ENCODE peak calls at places on chromosome 16, in eight cellular contexts. U is CD4-positive, alpha-beta memory T cell; E is stimulated activated CD8-positive, alpha-beta memory T cell treated with anti-CD3 and anti-CD28 coated beads, Interleukin-15, amount 100 ng/mL, for 24 hours; A is breast epithelium; Z is NCI-H1436; W is ELR; D is H54; N is A172. K is an unnamed sample.

GRCh38 chr16:31474173-31474714 is 2.3 kb downstream of the TGFB1I1 start:
- DNase-seq in W (peak; percentile 78), Z (no peak), N (no peak), A (no peak), D (no peak), U (no peak), E (no peak), K (no peak)

GRCh38 chr16:67444259-67445125 is 13.6 kb downstream of the HSD11B2 start:
- DNase-seq in A (no peak), Z (no peak), W (no peak), N (peak; percentile 11), D (no peak), E (no peak), U (no peak), K (no peak)

GRCh38 chr16:69890114-69890890 is 60.8 kb upstream of the CLEC18A start:
- DNase-seq in W (no peak), U (no peak), Z (peak; percentile 83), N (no peak), A (no peak), D (no peak), E (no peak), K (peak; percentile 6)

GRCh38 chr16:71569621-71570020 is 7.3 kb downstream of the TAT start:
- DNase-seq in E (no peak), U (no peak), A (no peak), Z (no peak), D (no peak), N (no peak), W (no peak), K (no peak)

GRCh38 chr16:20327444-20328041 is at the start of gene GP2:
- DNase-seq in Z (no peak), N (no peak), E (no peak), D (no peak), A (no peak), W (no peak), U (no peak), K (no peak)

GRCh38 chr16:57645691-57646387 is 17.4 kb downstream of the ADGRG1 start:
- DNase-seq in A (no peak), N (peak; percentile 76), U (no peak), E (no peak), W (peak; percentile 89), D (peak; percentile 85), Z (no peak), K (no peak)

GRCh38 chr16:17359778-17360177 is 111.0 kb downstream of the XYLT1 start:
- DNase-seq in Z (no peak), N (no peak), D (no peak), W (peak; percentile 50), A (no peak), E (no peak), U (peak; percentile 24), K (no peak)

GRCh38 chr16:84547539-84548058 is 43.1 kb upstream of the MEAK7 start:
- DNase-seq in A (no peak), U (no peak), Z (no peak), N (no peak), E (no peak), D (no peak), W (no peak), K (no peak)

GRCh38 chr16:80466024-80466986 is 74.5 kb upstream of the DYNLRB2 start:
- DNase-seq in U (peak; percentile 49), A (peak; percentile 61), E (peak; percentile 20), D (peak; percentile 51), W (peak; percentile 58), N (peak; percentile 53), Z (peak; percentile 55), K (peak; percentile 60)

GRCh38 chr16:57045694-57046381 is 46.5 kb upstream of the CPNE2 start:
- DNase-seq in Z (no peak), U (no peak), E (no peak), N (no peak), D (no peak), W (peak; percentile 72), A (no peak), K (no peak)

GRCh38 chr16:2520784-2521577 is 810 bp downstream of the AMDHD2 start:
- DNase-seq in W (peak; percentile 40), E (no peak), N (no peak), Z (no peak), D (no peak), A (no peak), U (peak; percentile 88), K (no peak)